ENCODE peak calls at places on chromosome 19, in four cellular contexts. One of them, this sample, is unnamed.

GRCh38 chr19:2385053-2385721 is 25.1 kb downstream of the TMPRSS9 start:
- DNase-seq in brain microvascular endothelial cell: peak; percentile 59
- DNase-seq in A549: peak; percentile 84
- DNase-seq in HCT116: peak; percentile 97
- DNase-seq in this sample: peak; percentile 71

GRCh38 chr19:33400856-33401682 is 27.6 kb downstream of the CEBPG start:
- DNase-seq in brain microvascular endothelial cell: no peak
- DNase-seq in HCT116: no peak
- DNase-seq in A549: no peak
- DNase-seq in this sample: no peak

GRCh38 chr19:30233375-30233774 is 138.8 kb upstream of the ZNF536 start:
- DNase-seq in A549: no peak
- DNase-seq in HCT116: no peak
- DNase-seq in brain microvascular endothelial cell: no peak
- DNase-seq in this sample: no peak

GRCh38 chr19:41323023-41323422 is 13.1 kb downstream of the CCDC97 start:
- DNase-seq in brain microvascular endothelial cell: peak; percentile 72
- DNase-seq in A549: no peak
- DNase-seq in HCT116: no peak
- DNase-seq in this sample: peak; percentile 79

GRCh38 chr19:44576843-44577565 is 36.4 kb upstream of the IGSF23 start:
- DNase-seq in HCT116: peak; percentile 39
- DNase-seq in A549: peak; percentile 81
- DNase-seq in brain microvascular endothelial cell: peak; percentile 14
- DNase-seq in this sample: peak; percentile 32

GRCh38 chr19:54448037-54448773 is 794 bp upstream of the LENG8 start:
- DNase-seq in A549: peak; percentile 73
- DNase-seq in HCT116: no peak
- DNase-seq in brain microvascular endothelial cell: peak; percentile 35
- DNase-seq in this sample: peak; percentile 60

GRCh38 chr19:27652281-27652680 is 1560.7 kb downstream of the UQCRFS1 start:
- DNase-seq in brain microvascular endothelial cell: no peak
- DNase-seq in HCT116: no peak
- DNase-seq in A549: no peak
- DNase-seq in this sample: no peak

GRCh38 chr19:28541602-28542393 is 671.2 kb downstream of the UQCRFS1 start:
- DNase-seq in A549: no peak
- DNase-seq in HCT116: no peak
- DNase-seq in brain microvascular endothelial cell: no peak
- DNase-seq in this sample: no peak

GRCh38 chr19:58572818-58573657 is at the start of gene MZF1:
- DNase-seq in A549: peak; percentile 100
- DNase-seq in HCT116: peak; percentile 100
- DNase-seq in brain microvascular endothelial cell: peak; percentile 100
- DNase-seq in this sample: peak; percentile 100

GRCh38 chr19:28706693-28707092 is 506.3 kb downstream of the UQCRFS1 start:
- DNase-seq in A549: no peak
- DNase-seq in brain microvascular endothelial cell: no peak
- DNase-seq in HCT116: no peak
- DNase-seq in this sample: no peak

DNA sequence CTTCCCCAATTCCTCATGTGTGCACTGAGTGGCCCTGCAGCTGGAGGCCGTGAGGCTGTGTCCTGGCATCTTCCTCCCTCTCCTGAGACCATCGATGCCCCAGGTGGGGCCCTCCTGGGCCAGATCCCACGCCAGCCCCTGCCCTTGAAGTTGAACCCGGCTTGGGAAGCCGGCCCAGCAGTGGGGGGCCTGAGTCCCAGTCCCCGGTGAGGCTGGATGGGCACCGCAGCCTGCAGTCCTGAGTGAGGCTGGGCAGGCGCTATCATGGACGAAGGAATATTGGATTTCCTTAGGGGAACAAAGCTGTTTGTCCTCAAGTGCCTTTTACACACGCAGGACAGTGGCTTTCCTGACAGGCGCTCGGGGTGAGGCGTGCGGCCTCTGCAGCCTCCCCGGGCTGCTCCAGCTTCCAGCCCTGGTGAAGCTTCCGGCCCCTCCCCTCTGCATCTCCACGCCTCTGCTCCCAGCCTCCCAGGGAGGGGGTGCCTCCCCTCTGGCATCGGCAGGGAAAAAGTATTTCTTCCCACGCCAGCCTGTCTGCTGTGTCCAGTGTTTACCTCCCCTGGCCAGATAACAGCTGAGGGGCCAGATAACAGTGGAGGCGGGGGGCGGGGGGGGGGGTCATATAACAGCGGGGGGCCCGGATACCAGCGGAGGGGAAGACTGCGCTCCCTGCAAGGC is 159.5 kb downstream of the KDM4B start:
- DNase-seq in HCT116: no peak
- DNase-seq in A549: no peak
- DNase-seq in brain microvascular endothelial cell: peak; percentile 83
- DNase-seq in this sample: peak; percentile 74
- H3K4me3 ChIP-seq in HCT116: no peak overlapping the region
- H3K4me3 ChIP-seq in A549: no peak overlapping the region
- H3K4me3 ChIP-seq in brain microvascular endothelial cell: no peak overlapping the region
- H3K4me3 ChIP-seq in this sample: no peak overlapping the region

GRCh38 chr19:56144396-56144795 is 3.3 kb downstream of the ZNF444 start:
- DNase-seq in A549: no peak
- DNase-seq in brain microvascular endothelial cell: no peak
- DNase-seq in HCT116: no peak
- DNase-seq in this sample: no peak

GRCh38 chr19:56142087-56142787 is 1.1 kb downstream of the ZNF444 start:
- DNase-seq in brain microvascular endothelial cell: no peak
- DNase-seq in A549: no peak
- DNase-seq in HCT116: no peak
- DNase-seq in this sample: no peak

GRCh38 chr19:56144816-56145215 is 3.7 kb downstream of the ZNF444 start:
- DNase-seq in HCT116: no peak
- DNase-seq in brain microvascular endothelial cell: no peak
- DNase-seq in A549: no peak
- DNase-seq in this sample: no peak

GRCh38 chr19:56141416-56141992 is 417 bp downstream of the ZNF444 start:
- DNase-seq in A549: no peak
- DNase-seq in brain microvascular endothelial cell: no peak
- DNase-seq in HCT116: no peak
- DNase-seq in this sample: no peak

GRCh38 chr19:56142897-56143434 is 1.9 kb downstream of the ZNF444 start:
- DNase-seq in A549: no peak
- DNase-seq in brain microvascular endothelial cell: no peak
- DNase-seq in HCT116: no peak
- DNase-seq in this sample: no peak
- H3K4me3 ChIP-seq in A549: no peak overlapping the region
- H3K4me3 ChIP-seq in brain microvascular endothelial cell: no peak overlapping the region
- H3K4me3 ChIP-seq in HCT116: no peak overlapping the region
- H3K4me3 ChIP-seq in this sample: no peak overlapping the region

DNA sequence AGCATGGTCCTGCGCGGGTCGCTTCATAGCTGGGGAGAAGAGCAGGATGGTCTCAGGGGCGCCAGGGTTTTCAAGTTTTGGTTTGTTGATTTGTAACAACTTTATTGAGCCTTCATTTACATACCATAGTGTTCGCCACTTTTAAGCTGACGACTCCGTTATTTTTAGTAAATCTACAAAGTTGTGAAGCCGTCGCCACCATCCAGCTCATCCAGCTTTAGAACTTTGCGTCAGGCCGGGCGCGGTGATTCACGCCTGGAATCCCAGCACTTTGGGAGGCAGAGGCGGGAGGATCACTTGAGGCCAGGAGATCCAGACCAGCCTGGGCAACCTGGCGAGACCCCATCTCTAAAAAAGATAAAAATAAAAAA is 404 bp downstream of the C19orf44 start:
- DNase-seq in brain microvascular endothelial cell: peak; percentile 62
- DNase-seq in A549: no peak
- DNase-seq in HCT116: no peak
- DNase-seq in this sample: peak; percentile 48
- H3K4me3 ChIP-seq in brain microvascular endothelial cell: peak overlapping the region; percentile 92
- H3K4me3 ChIP-seq in A549: peak overlapping the region; percentile 97
- H3K4me3 ChIP-seq in HCT116: peak overlapping the region; percentile 91
- H3K4me3 ChIP-seq in this sample: peak overlapping the region; percentile 91

GRCh38 chr19:51711702-51712101 is 12.1 kb downstream of the HAS1 start:
- DNase-seq in A549: no peak
- DNase-seq in brain microvascular endothelial cell: no peak
- DNase-seq in HCT116: no peak
- DNase-seq in this sample: no peak

GRCh38 chr19:51712461-51713081 is 11.2 kb downstream of the HAS1 start:
- DNase-seq in A549: peak; percentile 83
- DNase-seq in HCT116: no peak
- DNase-seq in brain microvascular endothelial cell: no peak
- DNase-seq in this sample: peak; percentile 38

GRCh38 chr19:51715850-51716249 is 7.9 kb downstream of the HAS1 start:
- DNase-seq in HCT116: no peak
- DNase-seq in brain microvascular endothelial cell: no peak
- DNase-seq in A549: no peak
- DNase-seq in this sample: no peak

GRCh38 chr19:51714848-51715247 is 8.9 kb downstream of the HAS1 start:
- DNase-seq in brain microvascular endothelial cell: no peak
- DNase-seq in A549: no peak
- DNase-seq in HCT116: no peak
- DNase-seq in this sample: no peak

DNA sequence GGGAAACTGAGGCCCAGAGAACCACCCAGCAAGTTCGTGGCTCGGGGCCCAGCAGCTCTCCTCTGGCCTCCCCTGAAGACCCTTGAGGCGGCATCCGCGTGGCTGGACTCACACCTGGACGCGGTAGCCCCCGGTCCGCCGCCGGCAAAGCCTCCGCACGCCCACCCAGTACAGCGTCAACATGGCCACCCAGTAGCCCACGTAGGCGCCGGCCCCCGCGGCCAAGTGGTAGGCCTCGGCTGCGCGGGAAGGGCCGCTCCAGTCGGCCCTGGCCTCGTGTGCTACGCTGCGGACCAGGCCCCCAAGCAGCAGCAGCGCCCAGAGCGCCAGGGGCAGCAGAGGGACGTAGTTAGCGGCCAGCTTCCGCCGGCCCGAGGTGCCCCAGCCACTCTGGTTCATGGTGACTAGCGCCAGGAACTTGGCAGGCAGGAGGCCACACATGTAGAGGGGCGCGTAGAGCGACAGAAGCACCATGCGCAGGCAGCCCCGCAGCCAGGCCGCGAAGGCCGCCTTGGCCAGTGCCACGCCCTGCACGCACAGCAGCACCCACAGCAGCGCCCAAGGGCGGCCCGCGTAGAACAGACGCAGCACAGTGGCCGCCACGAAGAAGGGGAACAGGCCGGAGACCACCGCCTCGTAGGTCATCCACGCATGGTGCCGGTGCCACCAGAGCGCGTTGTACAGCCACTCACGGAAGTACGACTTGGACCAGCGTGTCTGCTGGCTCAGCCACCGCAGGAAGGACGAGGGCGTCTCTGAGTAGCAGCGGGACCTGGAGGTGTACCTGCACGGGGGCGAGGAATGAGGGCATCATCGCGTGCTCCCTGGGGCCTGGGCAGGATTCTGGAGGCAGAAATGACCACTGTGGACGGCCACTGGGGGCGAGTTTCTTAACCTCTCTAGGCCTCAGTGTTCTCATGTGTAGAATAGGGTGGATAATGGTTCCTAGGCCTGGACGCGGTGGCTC is 10.2 kb downstream of the HAS1 start:
- DNase-seq in A549: no peak
- DNase-seq in HCT116: no peak
- DNase-seq in brain microvascular endothelial cell: no peak
- DNase-seq in this sample: no peak
- H3K4me3 ChIP-seq in A549: no peak overlapping the region
- H3K4me3 ChIP-seq in HCT116: no peak overlapping the region
- H3K4me3 ChIP-seq in brain microvascular endothelial cell: no peak overlapping the region
- H3K4me3 ChIP-seq in this sample: no peak overlapping the region

DNA sequence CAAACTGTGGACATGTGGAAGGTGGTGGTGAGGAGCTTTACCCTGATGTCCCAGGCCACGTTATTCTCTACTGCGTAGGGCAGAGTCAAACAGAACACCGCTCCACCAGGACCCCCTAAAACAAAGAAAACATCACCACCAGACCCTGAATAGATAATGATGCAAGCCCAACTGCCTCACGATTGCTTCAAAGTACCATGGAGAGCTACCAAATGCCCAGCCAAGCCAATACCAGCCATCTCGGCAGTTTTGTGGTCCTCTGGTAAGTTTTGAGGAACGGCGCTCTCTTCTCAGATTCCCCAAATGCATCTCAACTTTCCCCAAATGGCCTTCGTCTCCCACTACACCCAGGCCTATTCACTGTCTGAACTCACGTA is 5.6 kb downstream of the RANBP3 start:
- DNase-seq in brain microvascular endothelial cell: no peak
- DNase-seq in HCT116: no peak
- DNase-seq in A549: no peak
- DNase-seq in this sample: no peak
- H3K4me3 ChIP-seq in brain microvascular endothelial cell: no peak overlapping the region
- H3K4me3 ChIP-seq in HCT116: no peak overlapping the region
- H3K4me3 ChIP-seq in A549: no peak overlapping the region
- H3K4me3 ChIP-seq in this sample: no peak overlapping the region

This sample was measured in astrocyte of the spinal cord.